ENCODE peak calls at places on chromosome 16, in five cellular contexts. D is heart right ventricle, U is uterus, B is BJ, O is fibroblast of the aortic adventitia. R is an unnamed sample.

GRCh38 chr16:50152386-50152806 is 710 bp upstream of the TENT4B start:
- DNase-seq in D (peak), O (peak), B (no peak), U (peak), R (peak)

GRCh38 chr16:85202631-85203461 is 90.6 kb upstream of the CIBAR2 start:
- DNase-seq in B (peak), D (peak), U (peak), O (peak), R (peak)

GRCh38 chr16:30875881-30876791 is 17.7 kb downstream of the BCL7C start:
- DNase-seq in D (no peak), U (no peak), B (no peak), O (no peak), R (no peak)

GRCh38 chr16:50468749-50469078 is 79.5 kb upstream of the NKD1 start:
- DNase-seq in D (no peak), O (no peak), B (no peak), U (no peak), R (no peak)

GRCh38 chr16:9854665-9855064 is 327.6 kb downstream of the GRIN2A start:
- DNase-seq in B (no peak), D (peak), U (no peak), O (peak), R (no peak)

GRCh38 chr16:31754998-31755615 is 118.5 kb upstream of the ZNF267 start:
- DNase-seq in B (no peak), O (no peak), U (no peak), D (no peak), R (no peak)

GRCh38 chr16:78298986-78299385 is 199.5 kb downstream of the WWOX start:
- DNase-seq in B (no peak), U (no peak), D (no peak), O (no peak), R (peak)

GRCh38 chr16:78800535-78800934 is 701.1 kb downstream of the WWOX start:
- DNase-seq in D (no peak), O (no peak), U (no peak), B (no peak), R (no peak)

GRCh38 chr16:84180519-84181140 is 6.2 kb downstream of the TAF1C start:
- DNase-seq in B (no peak), O (no peak), U (no peak), D (peak), R (no peak)

GRCh38 chr16:89923640-89924297 is 627 bp downstream of the TUBB3 start:
- DNase-seq in U (no peak), D (no peak), B (no peak), O (no peak), R (no peak)

GRCh38 chr16:56192971-56193936 is 2.0 kb downstream of the GNAO1 start:
- DNase-seq in D (no peak), O (no peak), B (no peak), U (no peak), R (no peak)

GRCh38 chr16:85310868-85311585 is 198.8 kb upstream of the CIBAR2 start:
- DNase-seq in D (no peak), B (no peak), O (no peak), U (no peak), R (no peak)

GRCh38 chr16:29663020-29663828 is at the start of gene SPN:
- DNase-seq in B (no peak), D (no peak), U (no peak), O (no peak), R (no peak)

GRCh38 chr16:11679250-11679649 is 11.0 kb downstream of the SNN start:
- DNase-seq in D (no peak), O (no peak), B (no peak), U (no peak), R (no peak)

GRCh38 chr16:15597822-15598647 is 44.9 kb downstream of the MARF1 start:
- DNase-seq in D (no peak), O (no peak), U (no peak), B (no peak), R (no peak)

GRCh38 chr16:70428178-70428998 is 10.5 kb downstream of the ST3GAL2 start:
- DNase-seq in B (peak), U (peak), D (peak), O (peak), R (peak)

GRCh38 chr16:14341324-14342225 is 270.5 kb downstream of the MRTFB start:
- DNase-seq in O (no peak), B (no peak), U (no peak), D (no peak), R (no peak)

GRCh38 chr16:50102046-50102756 is 36.4 kb downstream of the HEATR3 start:
- DNase-seq in O (peak), B (peak), D (no peak), U (no peak), R (no peak)

GRCh38 chr16:49355923-49356665 is 17.5 kb upstream of the C16orf78 start:
- DNase-seq in D (no peak), U (no peak), O (no peak), B (no peak), R (peak)

GRCh38 chr16:88936008-88936912 is 40.7 kb downstream of the CBFA2T3 start:
- DNase-seq in U (no peak), D (peak), O (no peak), B (no peak), R (no peak)

GRCh38 chr16:48409839-48410610 is 24.8 kb upstream of the SIAH1 start:
- DNase-seq in O (peak), D (no peak), B (no peak), U (no peak), R (peak)

GRCh38 chr16:89159850-89160354 is 11.6 kb upstream of the CDH15 start:
- DNase-seq in D (no peak), U (no peak), B (no peak), O (no peak), R (no peak)

GRCh38 chr16:3012828-3013420 is at the start of gene CLDN9:
- DNase-seq in O (no peak), U (no peak), B (no peak), D (no peak), R (peak)

GRCh38 chr16:11609474-11610120 is 22.9 kb upstream of the LITAF start:
- DNase-seq in B (no peak), D (no peak), U (no peak), O (no peak), R (no peak)

GRCh38 chr16:61128545-61129323 is 907.5 kb downstream of the CDH8 start:
- DNase-seq in O (no peak), D (no peak), U (no peak), B (no peak), R (no peak)

GRCh38 chr16:81536648-81537047 is 92.0 kb downstream of the CMIP start:
- DNase-seq in O (no peak), D (no peak), B (no peak), U (no peak), R (no peak)

GRCh38 chr16:65672960-65673359 is 551.1 kb upstream of the CDH11 start:
- DNase-seq in O (peak), D (no peak), B (no peak), U (no peak), R (no peak)

GRCh38 chr16:73483076-73483791 is 435.3 kb upstream of the ZFHX3 start:
- DNase-seq in B (no peak), O (no peak), D (no peak), U (no peak), R (no peak)
- H3K4me3 ChIP-seq in B (no peak), O (no peak), D (no peak), U (no peak), R (no peak)

GRCh38 chr16:4376820-4377572 is 5.3 kb downstream of the VASN start:
- DNase-seq in B (no peak), U (no peak), D (no peak), O (peak), R (no peak)
- H3K4me3 ChIP-seq in B (peak), U (no peak), D (peak), O (peak), R (no peak)

DNA sequence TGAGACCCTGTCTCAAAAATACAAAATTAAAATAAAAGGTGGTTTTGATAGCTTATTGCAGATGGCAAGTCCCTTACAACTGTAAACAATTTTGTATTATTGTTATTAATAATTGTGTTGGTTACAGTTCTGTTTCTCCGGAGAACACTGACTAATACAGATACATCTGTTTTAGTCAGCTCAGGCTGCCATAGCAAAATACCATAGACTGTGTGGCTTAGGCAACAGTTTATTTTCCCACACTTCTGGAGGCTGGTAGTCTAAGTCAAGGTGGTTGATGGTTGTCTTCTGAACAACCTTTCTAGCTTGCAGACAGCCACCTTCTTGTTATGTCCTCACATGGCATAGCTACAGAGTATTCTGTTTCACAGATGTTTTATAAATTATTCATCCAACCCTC is 14.2 kb upstream of the IL21R start:
- DNase-seq in U (no peak), O (no peak), D (no peak), B (no peak), R (no peak)
- H3K4me3 ChIP-seq in U (no peak), O (no peak), D (no peak), B (no peak), R (no peak)

GRCh38 chr16:4087990-4088577 is 28.2 kb downstream of the ADCY9 start:
- DNase-seq in O (no peak), U (no peak), D (no peak), B (no peak), R (no peak)
- H3K4me3 ChIP-seq in O (no peak), U (no peak), D (no peak), B (no peak), R (no peak)

GRCh38 chr16:67667434-67667816 is 811 bp downstream of the C16orf86 start:
- DNase-seq in U (no peak), D (no peak), O (no peak), B (no peak), R (no peak)

GRCh38 chr16:67666538-67667433 is at the start of the genes C16orf86 and ENKD1:
- DNase-seq in D (peak), O (peak), B (no peak), U (peak), R (peak)

GRCh38 chr16:67664871-67665270 is 1.7 kb downstream of the ENKD1 start:
- DNase-seq in B (no peak), D (no peak), U (no peak), O (no peak), R (no peak)

GRCh38 chr16:67665598-67665997 is 952 bp downstream of the ENKD1 start:
- DNase-seq in D (no peak), U (no peak), O (no peak), B (no peak), R (no peak)

DNA sequence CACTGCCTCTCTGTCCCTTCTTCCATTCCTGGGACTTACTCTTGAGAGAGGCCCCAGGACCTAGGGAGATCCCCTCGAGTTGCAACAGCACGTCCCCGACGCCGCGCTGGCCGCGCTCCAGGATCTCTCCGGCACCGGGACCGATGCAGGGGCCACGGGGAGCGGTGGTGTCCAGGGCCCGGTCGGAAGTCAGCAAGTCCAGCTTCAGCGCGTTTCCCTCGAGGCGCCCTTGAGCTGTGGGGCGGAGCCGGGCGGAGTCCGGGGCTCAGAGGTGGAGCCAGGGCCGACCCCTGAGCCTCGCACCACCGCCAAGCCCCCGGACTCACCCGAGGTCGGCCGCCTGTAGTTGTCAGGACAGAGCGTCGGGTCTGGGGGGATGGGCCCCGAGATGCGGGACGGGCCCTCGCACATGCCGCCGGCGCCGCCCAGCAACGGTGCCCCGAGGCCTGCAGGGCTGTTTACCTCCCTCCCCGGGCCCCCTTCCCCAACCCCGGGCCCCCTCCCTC is 465 bp downstream of the ENKD1 start:
- DNase-seq in O (no peak), B (no peak), U (peak), D (no peak), R (no peak)
- H3K4me3 ChIP-seq in O (peak), B (peak), U (peak), D (peak), R (peak)

DNA sequence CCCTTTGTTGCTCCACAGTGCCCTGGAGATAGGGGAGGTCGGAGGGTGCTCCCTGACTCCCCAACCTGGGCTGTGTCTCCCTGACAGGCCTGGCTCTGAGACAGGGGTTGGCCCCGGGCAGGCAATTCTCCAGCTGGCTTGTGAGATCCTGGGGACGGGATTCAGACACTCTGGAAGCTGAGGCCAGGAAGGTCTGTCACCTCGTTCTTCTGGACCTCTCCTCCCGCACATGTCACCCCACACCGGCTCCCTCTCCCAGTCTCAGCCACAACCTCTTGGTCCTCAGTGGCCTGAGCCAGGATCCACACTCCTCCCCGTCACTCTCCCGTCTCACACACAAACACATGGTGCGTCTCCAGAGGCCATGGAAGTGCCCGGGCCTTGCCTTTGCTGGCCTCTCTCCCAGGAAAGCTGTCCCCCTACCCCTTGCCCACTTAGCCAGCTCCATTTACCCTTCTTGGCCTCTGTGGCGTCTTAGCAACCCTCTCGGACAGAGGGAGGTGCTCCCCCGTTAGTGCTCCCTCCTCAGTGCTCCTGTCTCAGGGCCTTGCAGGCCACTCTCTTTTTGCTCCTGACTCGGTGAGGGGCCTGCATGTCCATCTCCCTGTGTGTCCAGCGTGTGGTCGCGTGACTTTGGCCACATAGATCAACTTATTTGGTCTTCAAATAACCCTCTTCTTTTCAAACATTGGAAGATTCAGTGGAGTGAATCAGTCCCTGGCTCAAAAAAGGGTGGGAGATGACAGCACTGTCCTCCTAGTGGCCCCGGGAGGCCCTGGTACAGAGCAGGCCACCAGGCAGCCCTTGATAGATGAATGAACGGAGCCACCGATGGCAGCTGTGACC is 747 bp downstream of the ADGRG3 start:
- DNase-seq in D (no peak), B (no peak), U (no peak), O (no peak), R (no peak)
- H3K4me3 ChIP-seq in D (no peak), B (no peak), U (no peak), O (no peak), R (no peak)

GRCh38 chr16:67163903-67164558 is 514 bp upstream of the HSF4 start:
- DNase-seq in D (no peak), O (no peak), U (no peak), B (no peak), R (no peak)

GRCh38 chr16:67166035-67166882 is 1.7 kb downstream of the HSF4 start:
- DNase-seq in B (no peak), D (no peak), U (no peak), O (no peak), R (no peak)

GRCh38 chr16:67164599-67165061 is at the start of gene HSF4:
- DNase-seq in D (no peak), O (no peak), U (peak), B (no peak), R (peak)

GRCh38 chr16:67166883-67167168 is 2.3 kb downstream of the HSF4 start:
- DNase-seq in O (no peak), B (no peak), U (no peak), D (no peak), R (no peak)

DNA sequence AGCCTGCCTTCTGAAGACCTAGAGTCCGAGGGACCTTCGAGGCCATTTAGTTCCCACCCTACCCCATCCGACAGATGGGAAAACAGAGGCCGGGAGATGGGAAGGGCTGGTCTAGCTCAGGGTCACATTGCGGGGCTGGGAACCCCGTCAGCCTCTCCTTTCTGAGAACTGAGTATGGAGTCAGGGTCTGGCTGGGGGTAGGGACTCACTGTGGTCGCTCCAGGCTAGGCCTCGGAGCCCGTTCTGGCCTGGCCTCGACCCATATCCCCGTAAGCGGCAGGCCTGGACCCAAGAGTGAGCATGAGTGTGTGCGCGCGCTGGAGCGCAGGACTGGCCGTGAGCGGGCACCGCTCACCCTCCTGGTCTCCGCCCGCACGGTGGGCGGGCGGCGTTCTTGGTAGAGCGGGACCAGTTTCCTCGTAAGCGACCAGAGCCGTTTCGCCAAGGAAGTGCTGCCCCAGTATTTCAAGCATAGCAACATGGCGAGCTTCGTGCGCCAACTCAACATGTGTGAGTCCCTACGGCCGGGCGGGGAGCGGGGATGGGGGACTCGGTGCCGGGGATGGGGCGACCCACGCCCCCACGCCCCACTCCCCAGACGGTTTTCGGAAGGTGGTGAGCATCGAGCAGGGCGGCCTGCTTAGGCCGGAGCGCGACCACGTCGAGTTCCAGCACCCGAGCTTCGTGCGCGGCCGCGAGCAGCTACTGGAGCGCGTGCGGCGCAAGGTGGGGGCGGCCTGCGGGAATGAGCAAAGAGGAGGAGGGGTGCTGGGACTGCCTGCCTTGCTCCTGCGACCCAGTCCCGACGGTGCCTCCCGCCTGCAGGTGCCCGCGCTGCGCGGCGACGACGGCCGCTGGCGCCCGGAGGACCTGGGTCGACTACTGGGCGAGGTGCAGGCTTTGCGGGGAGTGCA is 833 bp downstream of the HSF4 start:
- DNase-seq in O (no peak), B (no peak), D (no peak), U (no peak), R (no peak)
- H3K4me3 ChIP-seq in O (no peak), B (no peak), D (peak), U (peak), R (no peak)

DNA sequence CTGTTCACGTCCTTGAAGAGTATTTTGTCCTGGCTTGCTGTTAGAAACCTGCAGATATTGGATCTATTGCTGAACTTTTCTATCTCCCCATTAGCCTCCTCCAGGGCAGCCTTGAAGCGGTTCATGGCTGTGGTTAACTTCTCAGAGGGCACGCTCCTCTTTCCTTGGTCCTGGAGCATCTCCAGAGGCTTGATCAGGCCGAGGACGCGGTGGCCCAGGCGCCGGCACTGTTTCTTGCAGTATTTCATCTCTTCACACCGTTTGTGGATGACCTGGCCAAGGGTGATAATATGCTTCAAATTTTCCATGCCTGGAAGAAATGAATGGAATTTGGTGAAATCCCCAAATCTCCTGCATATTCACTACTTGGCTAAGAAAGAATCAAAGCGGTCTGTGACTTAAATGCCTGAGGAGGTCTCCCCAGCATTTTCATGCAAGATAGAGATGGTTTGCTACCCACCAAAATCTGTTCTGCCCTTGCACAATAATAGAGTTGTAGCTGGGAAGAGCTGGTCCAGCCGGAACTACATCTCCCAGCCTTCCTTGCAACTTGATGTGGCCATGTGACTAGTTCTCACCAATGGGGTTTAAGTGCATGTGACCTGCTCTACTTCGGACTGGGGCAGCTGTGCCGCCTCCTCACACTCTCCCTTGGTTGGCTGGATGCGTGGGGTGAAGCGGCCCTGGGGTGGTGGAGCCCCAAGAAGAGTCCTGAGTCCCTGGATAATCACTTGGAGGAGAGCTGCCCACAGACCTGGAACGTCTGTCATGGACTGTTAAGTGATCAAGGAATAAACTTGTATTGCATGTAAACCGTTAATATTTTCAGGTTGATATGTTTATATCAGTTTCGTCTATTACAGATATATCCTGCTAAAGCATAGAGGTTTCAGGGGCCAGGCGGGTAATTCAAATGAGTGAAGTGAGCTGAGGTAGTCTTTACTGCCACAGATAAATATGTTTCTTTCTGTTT is 4.9 kb downstream of the MLKL start:
- DNase-seq in U (peak), D (peak), O (peak), B (peak), R (peak)
- H3K4me3 ChIP-seq in U (peak), D (peak), O (peak), B (peak), R (no peak)

DNA sequence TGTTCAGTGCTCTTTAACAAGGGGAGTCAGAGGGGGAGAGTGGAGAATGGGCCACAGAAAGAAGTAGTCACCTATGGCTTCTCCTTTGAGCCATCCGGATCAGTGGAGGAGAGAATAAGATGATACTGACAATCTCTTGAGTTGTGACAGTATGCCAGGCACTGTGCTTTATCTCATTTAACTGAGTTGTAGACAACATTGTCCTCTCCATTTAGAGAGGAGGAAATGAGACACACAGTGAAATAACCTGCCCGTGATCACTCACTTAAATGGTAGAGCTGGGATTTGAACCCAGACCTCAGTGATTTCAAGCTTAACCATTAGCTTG is 17.8 kb upstream of the EEF2K start:
- DNase-seq in D (no peak), O (no peak), B (no peak), U (no peak), R (no peak)
- H3K4me3 ChIP-seq in D (no peak), O (no peak), B (no peak), U (no peak), R (no peak)